ENCODE peak calls at places on chromosomes 4 and X, in ten cellular contexts. U is dorsolateral prefrontal cortex; H is breast epithelium; N is psoas muscle; I is fibroblast of pulmonary artery; R is ascending aorta; C is GM06990; B is PC-3; Q is B cell; F is CD8-positive, alpha-beta T cell. K is an unnamed sample.

GRCh38 chr4:30283336-30283735 is 436.8 kb upstream of the PCDH7 start:
- DNase-seq in U (no peak), H (no peak), N (no peak), I (no peak), R (no peak), C (no peak), B (no peak), Q (no peak), F (no peak), K (no peak)

GRCh38 chrX:71225661-71226060 is 2.6 kb downstream of the GJB1 start:
- DNase-seq in U (no peak), H (no peak), N (no peak), I (no peak), R (no peak), C (no peak), B (peak; percentile 10), Q (no peak), F (no peak), K (no peak)

GRCh38 chr4:184475096-184475461 is 729 bp upstream of the IRF2 start:
- DNase-seq in U (peak; percentile 13), H (peak; percentile 54), N (peak; percentile 82), I (peak; percentile 54), R (peak; percentile 82), C (no peak), B (peak; percentile 34), Q (peak; percentile 69), F (peak; percentile 44), K (peak; percentile 60)

GRCh38 chrX:43580621-43581020 is 75.5 kb upstream of the MAOA start:
- DNase-seq in U (no peak), H (no peak), N (no peak), I (no peak), R (no peak), C (no peak), B (no peak), Q (no peak), F (no peak), K (no peak)

GRCh38 chr4:40395166-40395900 is 60.2 kb downstream of the CHRNA9 start:
- DNase-seq in U (no peak), H (no peak), N (no peak), I (no peak), R (no peak), C (no peak), B (no peak), Q (no peak), F (no peak), K (no peak)

GRCh38 chr4:165096776-165097175 is 15.9 kb downstream of the TMEM192 start:
- DNase-seq in U (no peak), H (no peak), N (no peak), I (peak; percentile 53), R (no peak), C (no peak), B (peak; percentile 23), Q (no peak), F (no peak), K (no peak)

GRCh38 chr4:49000806-49001205 is 14.7 kb downstream of the CWH43 start:
- DNase-seq in U (no peak), H (no peak), N (no peak), I (no peak), R (no peak), C (no peak), B (no peak), Q (no peak), F (no peak), K (no peak)

GRCh38 chrX:925652-926061 is 286.8 kb downstream of the CRLF2 start:
- DNase-seq in U (no peak), H (no peak), N (no peak), I (no peak), R (no peak), C (no peak), B (no peak), Q (no peak), F (no peak), K (no peak)

GRCh38 chrX:75151828-75152592 is 4.1 kb downstream of the ABCB7 start:
- DNase-seq in U (no peak), H (no peak), N (no peak), I (peak; percentile 29), R (no peak), C (no peak), B (no peak), Q (no peak), F (no peak), K (no peak)

GRCh38 chr4:38177035-38177791 is 217.0 kb downstream of the PTTG2 start:
- DNase-seq in U (no peak), H (peak; percentile 35), N (no peak), I (peak; percentile 84), R (no peak), C (no peak), B (no peak), Q (peak; percentile 14), F (peak; percentile 66), K (peak; percentile 47)

DNA sequence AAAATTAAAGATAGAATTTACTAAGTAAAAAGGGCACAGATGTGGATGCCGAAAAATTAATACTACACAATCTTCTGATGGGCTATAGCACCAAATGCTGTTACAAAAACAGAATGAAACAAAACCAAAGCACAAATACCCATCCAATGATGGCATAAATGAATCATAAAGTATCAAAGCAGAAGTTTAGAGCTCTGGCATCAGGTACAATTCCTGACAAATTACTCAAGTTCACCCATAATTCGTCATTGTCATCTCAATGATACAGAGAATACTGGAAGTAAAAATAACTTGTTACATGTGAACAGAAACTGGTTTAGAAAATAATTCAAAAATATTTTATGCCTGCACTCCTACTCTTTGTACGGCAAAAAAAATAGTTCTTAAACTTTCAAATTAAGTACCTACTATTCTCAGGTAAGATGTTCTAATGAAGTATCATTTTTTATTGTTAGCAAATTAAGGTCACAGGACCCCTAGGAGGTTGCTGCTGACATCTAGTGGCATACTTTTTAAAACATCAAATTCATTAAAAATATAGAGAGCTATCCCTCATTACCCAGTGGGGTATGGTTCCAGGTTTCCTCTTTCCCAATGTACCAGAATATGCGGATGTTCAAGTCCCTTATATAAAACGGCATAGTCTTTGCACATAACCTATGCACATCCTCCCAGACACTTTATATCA is 126.1 kb downstream of the INPP4B start:
- DNase-seq in U (no peak), H (no peak), N (no peak), I (peak; percentile 50), R (no peak), C (no peak), B (peak; percentile 93), Q (peak; percentile 1), F (no peak), K (no peak)
- TF ChIP-seq CTCF in U (peak; percentile 59), H (peak; percentile 41), N (peak; percentile 42), I (peak; percentile 60), R (peak; percentile 50), C (peak; percentile 49), B (peak; percentile 88), Q (no peak), F (peak; percentile 69), K (peak; percentile 40)

GRCh38 chrX:148867596-148867995 is 367.2 kb downstream of the AFF2 start:
- DNase-seq in U (no peak), H (no peak), N (no peak), I (no peak), R (no peak), C (no peak), B (no peak), Q (no peak), F (no peak), K (no peak)

GRCh38 chrX:148865237-148865636 is 364.8 kb downstream of the AFF2 start:
- DNase-seq in U (no peak), H (no peak), N (no peak), I (no peak), R (no peak), C (no peak), B (no peak), Q (no peak), F (no peak), K (no peak)
- TF ChIP-seq CTCF in U (no peak), H (no peak), N (no peak), I (no peak), R (no peak), C (no peak), B (no peak), Q (no peak), F (no peak), K (no peak)

DNA sequence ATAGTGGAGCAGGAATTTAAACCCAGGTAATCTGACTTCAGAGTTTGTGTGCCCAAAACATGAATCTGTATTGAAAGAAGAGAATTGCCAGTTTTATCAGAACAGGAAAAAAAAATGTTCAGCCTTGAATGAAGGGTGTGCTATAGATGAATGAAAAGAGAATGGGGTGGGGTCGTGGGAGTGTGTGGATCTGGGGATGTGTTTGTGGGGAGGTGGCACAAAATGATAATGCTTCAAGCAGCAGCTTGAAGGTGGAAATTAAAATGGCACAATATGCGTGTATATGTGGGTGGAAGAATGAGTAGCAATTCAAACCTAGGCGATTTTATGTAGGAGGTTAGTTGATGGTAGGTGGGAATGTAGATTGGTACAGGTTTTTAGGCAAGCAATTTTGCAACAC is 122.2 kb downstream of the IL1RAPL1 start:
- DNase-seq in U (no peak), H (no peak), N (no peak), I (no peak), R (no peak), C (no peak), B (no peak), Q (no peak), F (no peak), K (no peak)
- TF ChIP-seq CTCF in U (no peak), H (no peak), N (no peak), I (no peak), R (no peak), C (no peak), B (no peak), Q (no peak), F (no peak), K (no peak)

GRCh38 chr4:88135362-88135663 is 23.1 kb downstream of the ABCG2 start:
- DNase-seq in U (no peak), H (no peak), N (no peak), I (no peak), R (no peak), C (no peak), B (no peak), Q (no peak), F (no peak), K (no peak)

GRCh38 chr4:88130544-88131305 is 27.7 kb downstream of the ABCG2 start:
- DNase-seq in U (no peak), H (no peak), N (no peak), I (no peak), R (no peak), C (no peak), B (no peak), Q (no peak), F (no peak), K (no peak)

GRCh38 chr4:88134536-88135361 is 23.7 kb downstream of the ABCG2 start:
- DNase-seq in U (no peak), H (no peak), N (no peak), I (no peak), R (no peak), C (no peak), B (no peak), Q (no peak), F (no peak), K (no peak)

DNA sequence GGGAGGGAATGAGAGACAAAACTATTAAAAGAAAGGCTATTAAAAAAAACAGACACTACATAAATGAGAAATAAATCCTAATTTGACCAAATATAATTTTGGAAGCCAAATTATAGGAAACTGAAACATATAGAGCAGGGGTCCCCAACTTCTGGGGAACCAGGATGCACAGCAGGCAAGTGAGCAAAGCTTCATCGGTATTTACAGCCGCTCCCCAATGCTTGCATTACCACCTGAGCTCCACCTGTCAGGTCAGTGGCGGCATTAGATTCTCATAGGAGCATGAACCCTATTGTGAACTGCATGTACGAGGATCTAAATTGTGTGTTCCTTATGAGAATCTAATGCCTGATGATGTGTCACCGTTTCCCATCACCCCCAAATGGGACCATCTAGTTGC is 28.4 kb downstream of the ABCG2 start:
- DNase-seq in U (no peak), H (no peak), N (no peak), I (no peak), R (no peak), C (no peak), B (no peak), Q (no peak), F (no peak), K (no peak)
- TF ChIP-seq CTCF in U (no peak), H (no peak), N (no peak), I (no peak), R (no peak), C (no peak), B (no peak), Q (no peak), F (no peak), K (no peak)

K was measured in left lung.